ENCODE peak calls at places on chromosomes 5 and 9, in ten cellular contexts. I is iPS-NIHi11; V is mesendoderm; L is T-helper 1 cell; Z is stimulated activated CD8-positive, alpha-beta memory T cell treated with anti-CD3 and anti-CD28 coated beads, Interleukin-15, amount 100 ng/mL, for 1 hour; T is heart right ventricle; O is hippocampal formation; A is choroid plexus epithelial cell; W is SW480; C is RWPE1. R is an unnamed sample.

GRCh38 chr9:99249619-99250018 is 27.5 kb downstream of the SEC61B start:
- DNase-seq in I (no peak), V (peak; percentile 15), L (no peak), Z (no peak), T (no peak), O (no peak), A (peak; percentile 48), W (no peak), C (no peak), R (no peak)

GRCh38 chr5:96780626-96781025 is 27.1 kb downstream of the ERAP1 start:
- DNase-seq in I (no peak), V (no peak), L (no peak), Z (no peak), T (no peak), O (no peak), A (peak; percentile 59), W (no peak), C (peak; percentile 28), R (no peak)

GRCh38 chr9:127626752-127627493 is 14.8 kb downstream of the STXBP1 start:
- DNase-seq in I (no peak), V (no peak), L (no peak), Z (no peak), T (no peak), O (no peak), A (no peak), W (no peak), C (no peak), R (no peak)

GRCh38 chr5:143316844-143317631 is 86.4 kb downstream of the NR3C1 start:
- DNase-seq in I (no peak), V (no peak), L (no peak), Z (no peak), T (peak; percentile 23), O (no peak), A (peak; percentile 45), W (no peak), C (no peak), R (no peak)

GRCh38 chr5:9903806-9904205 is 273.7 kb upstream of the TAS2R1 start:
- DNase-seq in I (no peak), V (no peak), L (no peak), Z (no peak), T (no peak), O (no peak), A (peak; percentile 71), W (no peak), C (no peak), R (no peak)

GRCh38 chr9:102205251-102205650 is 466.8 kb upstream of the GRIN3A start:
- DNase-seq in I (no peak), V (no peak), L (no peak), Z (no peak), T (no peak), O (no peak), A (no peak), W (no peak), C (no peak), R (no peak)

GRCh38 chr9:127360205-127360604 is 36.8 kb upstream of the SLC2A8 start:
- DNase-seq in I (no peak), V (no peak), L (no peak), Z (no peak), T (no peak), O (no peak), A (peak; percentile 55), W (no peak), C (no peak), R (no peak)

GRCh38 chr5:54551906-54552305 is 34.3 kb downstream of the SNX18 start:
- DNase-seq in I (no peak), V (no peak), L (no peak), Z (no peak), T (no peak), O (peak; percentile 40), A (no peak), W (no peak), C (no peak), R (no peak)

GRCh38 chr9:7570107-7570720 is 229.4 kb downstream of the DMAC1 start:
- DNase-seq in I (peak; percentile 47), V (peak; percentile 74), L (no peak), Z (peak; percentile 58), T (peak; percentile 37), O (no peak), A (peak; percentile 45), W (peak; percentile 24), C (no peak), R (no peak)

GRCh38 chr9:136412912-136413420 is 2.5 kb downstream of the PMPCA start:
- DNase-seq in I (no peak), V (no peak), L (no peak), Z (no peak), T (no peak), O (no peak), A (peak; percentile 10), W (no peak), C (no peak), R (no peak)